ENCODE peak calls at places on chromosomes 13 and 19, in eight cellular contexts. D is IMR-90, Y is coronary artery, E is cardiac muscle cell, S is psoas muscle, O is lung, H is lower lobe of right lung, P is upper lobe of right lung. N is an unnamed sample.

GRCh38 chr13:96958286-96958891 is 35.9 kb downstream of the OXGR1 start:
- DNase-seq in H (no peak), Y (no peak), S (no peak), O (no peak), P (no peak), D (peak), E (peak), N (no peak)

GRCh38 chr19:10238172-10238783 is 7.1 kb upstream of the S1PR2 start:
- DNase-seq in P (peak), S (peak), H (peak), D (peak), E (peak), O (peak), Y (no peak), N (no peak)

GRCh38 chr19:21617740-21618339 is 112.4 kb downstream of the ZNF429 start:
- DNase-seq in H (no peak), E (no peak), O (no peak), S (no peak), D (no peak), Y (no peak), P (no peak), N (no peak)

GRCh38 chr19:7988307-7988706 is 17.1 kb downstream of the ELAVL1 start:
- DNase-seq in H (no peak), E (no peak), Y (no peak), D (no peak), O (no peak), P (no peak), S (no peak), N (no peak)

GRCh38 chr19:18434411-18435184 is 3.3 kb downstream of the ISYNA1 start:
- DNase-seq in Y (no peak), D (no peak), H (no peak), O (no peak), P (no peak), E (no peak), S (no peak), N (no peak)

GRCh38 chr19:55112246-55112780 is 5.1 kb downstream of the PPP1R12C start:
- DNase-seq in D (no peak), H (no peak), Y (no peak), O (no peak), S (no peak), P (no peak), E (no peak), N (no peak)

GRCh38 chr13:30792257-30793000 is 57.1 kb downstream of the ALOX5AP start:
- DNase-seq in Y (no peak), P (peak), O (peak), H (peak), D (peak), S (peak), E (peak), N (peak)

GRCh38 chr19:51084505-51084904 is 1.8 kb upstream of the KLK14 start:
- DNase-seq in Y (no peak), H (no peak), E (no peak), S (no peak), D (no peak), O (no peak), P (peak), N (no peak)

GRCh38 chr13:113982296-113982661 is 8.4 kb upstream of the C13orf46 start:
- DNase-seq in E (no peak), D (no peak), H (peak), S (peak), P (peak), O (no peak), Y (no peak), N (no peak)

GRCh38 chr19:55032170-55032569 is 5.9 kb downstream of the GP6 start:
- DNase-seq in E (no peak), O (no peak), S (no peak), Y (no peak), P (peak), D (no peak), H (no peak), N (no peak)

GRCh38 chr13:35157143-35157755 is 215.2 kb downstream of the NBEA start:
- DNase-seq in E (peak), H (no peak), O (peak), Y (no peak), P (no peak), S (no peak), D (peak), N (peak)

GRCh38 chr13:51806571-51806970 is 2.6 kb upstream of the DHRS12 start:
- DNase-seq in P (no peak), S (no peak), H (no peak), O (no peak), E (peak), D (peak), Y (no peak), N (no peak)

GRCh38 chr13:44576396-44577235 is 486 bp upstream of the TSC22D1 start:
- DNase-seq in P (peak), S (peak), D (no peak), E (no peak), H (peak), O (no peak), Y (no peak), N (peak)

GRCh38 chr13:62432906-62433305 is 1017.3 kb upstream of the PCDH20 start:
- DNase-seq in D (no peak), Y (no peak), E (no peak), O (no peak), S (no peak), H (no peak), P (no peak), N (no peak)

GRCh38 chr19:35642312-35642711 is 767 bp downstream of the ETV2 start:
- DNase-seq in Y (no peak), S (no peak), D (no peak), E (no peak), H (no peak), O (no peak), P (no peak), N (no peak)

GRCh38 chr19:47231215-47232054 is 436 bp upstream of the BBC3 start:
- DNase-seq in Y (peak), H (peak), D (peak), P (peak), S (peak), E (peak), O (peak), N (peak)

GRCh38 chr13:33263976-33264619 is 21.5 kb downstream of the STARD13 start:
- DNase-seq in P (no peak), E (no peak), O (no peak), Y (no peak), H (no peak), S (no peak), D (no peak), N (no peak)

GRCh38 chr13:32881074-32881791 is 135.0 kb upstream of the KL start:
- DNase-seq in Y (no peak), O (no peak), H (no peak), E (peak), S (no peak), P (no peak), D (peak), N (no peak)

GRCh38 chr13:113152894-113153809 is 5.3 kb upstream of the PROZ start:
- DNase-seq in P (peak), S (peak), H (peak), D (no peak), Y (peak), O (peak), E (peak), N (peak)

GRCh38 chr19:9644472-9644871 is 23.4 kb upstream of the ZNF561 start:
- DNase-seq in H (no peak), E (no peak), S (no peak), P (no peak), D (no peak), O (no peak), Y (no peak), N (peak)

GRCh38 chr19:40465025-40465780 is at the start of gene BLVRB:
- DNase-seq in O (no peak), S (no peak), D (peak), Y (no peak), E (peak), P (no peak), H (no peak), N (no peak)

GRCh38 chr13:77031869-77032268 is 4.9 kb upstream of the FBXL3 start:
- DNase-seq in O (no peak), Y (no peak), E (no peak), P (no peak), S (no peak), D (no peak), H (no peak), N (peak)

GRCh38 chr13:53839461-53839860 is 810.8 kb downstream of the OLFM4 start:
- DNase-seq in E (no peak), O (no peak), D (no peak), H (no peak), Y (no peak), P (no peak), S (no peak), N (no peak)

GRCh38 chr13:46593403-46593802 is 40.4 kb downstream of the LRCH1 start:
- DNase-seq in O (no peak), S (no peak), H (no peak), E (no peak), P (no peak), D (no peak), Y (no peak), N (no peak)

GRCh38 chr19:16890461-16891184 is 1.8 kb downstream of the F2RL3 start:
- DNase-seq in P (no peak), D (no peak), O (no peak), E (no peak), Y (no peak), H (no peak), S (no peak), N (no peak)

GRCh38 chr19:1855828-1856255 is 7.5 kb downstream of the KLF16 start:
- DNase-seq in O (no peak), P (no peak), E (no peak), Y (no peak), H (no peak), S (no peak), D (peak), N (no peak)

GRCh38 chr13:27704681-27705080 is 83.0 kb downstream of the POLR1D start:
- DNase-seq in E (no peak), H (no peak), O (no peak), P (no peak), S (no peak), Y (no peak), D (no peak), N (no peak)

GRCh38 chr13:43783820-43784219 is 3.0 kb downstream of the ENOX1 start:
- DNase-seq in S (no peak), H (no peak), E (peak), Y (no peak), D (peak), O (no peak), P (no peak), N (no peak)

GRCh38 chr13:22168437-22168836 is 497.6 kb downstream of the FGF9 start:
- DNase-seq in P (no peak), E (no peak), Y (no peak), H (no peak), O (no peak), D (no peak), S (no peak), N (no peak)

GRCh38 chr13:79037197-79037596 is 368.9 kb downstream of the RBM26 start:
- DNase-seq in S (no peak), E (no peak), P (no peak), O (no peak), Y (no peak), H (no peak), D (no peak), N (no peak)
- TF ChIP-seq CTCF in S (no peak), E (no peak), P (no peak), O (no peak), Y (no peak), H (no peak), D (no peak), N (no peak)

GRCh38 chr13:40772765-40773473 is 1.9 kb upstream of the MRPS31 start:
- DNase-seq in Y (no peak), H (no peak), S (no peak), O (no peak), D (no peak), P (no peak), E (no peak), N (no peak)

GRCh38 chr13:40765602-40766001 is 5.4 kb downstream of the MRPS31 start:
- DNase-seq in E (no peak), H (no peak), D (no peak), P (no peak), Y (no peak), O (no peak), S (no peak), N (no peak)

GRCh38 chr13:40770934-40771618 is at the start of gene MRPS31:
- DNase-seq in Y (peak), O (peak), H (peak), D (peak), S (peak), P (peak), E (peak), N (peak)

GRCh38 chr13:40770609-40770933 is 419 bp downstream of the MRPS31 start:
- DNase-seq in P (no peak), D (no peak), O (no peak), E (no peak), H (no peak), S (no peak), Y (no peak), N (no peak)

GRCh38 chr13:40769970-40770369 is 1.0 kb downstream of the MRPS31 start:
- DNase-seq in O (no peak), D (no peak), E (no peak), P (no peak), Y (no peak), S (no peak), H (no peak), N (no peak)
- H3K27ac ChIP-seq in O (no peak), D (no peak), E (no peak), P (peak), Y (peak), S (peak), H (peak), N (no peak)

DNA sequence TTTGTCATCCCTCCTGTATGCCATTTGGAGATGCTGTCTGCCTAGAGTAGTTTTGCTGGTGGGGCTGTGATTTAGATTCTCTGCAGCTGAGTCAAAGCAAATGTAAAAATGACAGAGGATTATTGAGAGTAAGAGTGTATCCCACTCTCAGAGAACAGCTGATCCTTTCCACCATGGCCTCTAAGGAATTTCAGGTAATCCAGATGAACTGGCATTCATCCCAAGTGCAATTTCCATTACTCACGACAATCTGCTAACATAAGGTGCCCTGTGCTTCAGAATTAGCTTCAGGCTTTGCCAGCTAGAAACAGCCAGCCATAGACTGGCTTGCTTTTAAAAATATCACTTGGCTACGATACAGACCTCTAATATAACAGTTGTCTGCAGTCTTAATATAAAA is 16.9 kb downstream of the PABPC3 start:
- DNase-seq in P (no peak), H (no peak), O (no peak), D (no peak), Y (no peak), S (no peak), E (no peak), N (peak)
- H3K4me3 ChIP-seq in P (no peak), H (no peak), O (no peak), D (no peak), Y (no peak), S (no peak), E (no peak), N (no peak)

DNA sequence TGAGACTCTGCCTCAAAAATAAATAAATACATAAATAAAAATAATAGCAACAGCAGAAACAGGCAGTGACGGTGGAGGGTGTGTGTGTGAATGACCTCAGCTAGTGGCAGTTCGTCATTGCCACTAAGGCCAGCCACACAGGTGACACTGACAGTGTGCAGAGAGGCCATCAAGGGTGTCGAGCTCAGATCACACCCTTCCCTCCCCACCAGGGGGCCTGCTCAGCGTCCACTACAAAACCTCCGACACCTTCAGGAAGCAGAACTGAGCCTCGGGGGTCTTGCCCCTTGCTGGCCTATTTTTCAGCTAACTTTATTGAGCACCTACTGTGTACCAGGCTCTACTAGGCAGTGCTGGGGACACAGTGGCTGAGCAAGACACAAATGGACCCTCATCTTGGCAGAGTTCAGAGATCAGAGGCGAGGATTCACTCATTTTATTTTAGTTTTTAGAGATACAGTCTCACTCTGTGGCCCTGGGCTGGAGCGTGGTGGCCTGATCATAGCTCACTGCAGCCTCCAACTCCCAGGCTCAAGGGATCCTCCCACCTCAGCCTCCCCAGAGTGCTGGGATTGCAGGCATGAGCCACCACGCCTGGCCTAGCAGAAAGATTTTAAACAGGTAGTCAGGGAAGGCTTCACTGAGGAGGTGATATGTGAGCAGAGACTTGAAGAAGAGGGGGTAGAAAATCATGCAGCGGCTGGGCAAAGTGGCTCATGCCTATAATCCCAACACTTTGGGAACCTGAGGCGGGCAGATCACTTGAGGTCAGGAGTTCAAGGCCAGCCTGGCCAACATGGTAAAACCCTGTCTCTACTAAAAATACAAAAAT is 30.3 kb upstream of the SEMA6B start:
- DNase-seq in D (no peak), S (no peak), H (no peak), E (no peak), O (no peak), Y (no peak), P (no peak), N (peak)
- TF ChIP-seq CTCF in D (peak), S (peak), H (peak), E (peak), O (no peak), Y (no peak), P (peak), N (peak)

GRCh38 chr19:42110658-42111057 is 21.6 kb downstream of the POU2F2 start:
- DNase-seq in O (no peak), E (no peak), P (no peak), H (no peak), Y (no peak), D (no peak), S (no peak), N (no peak)

GRCh38 chr19:42111384-42111783 is 20.9 kb downstream of the POU2F2 start:
- DNase-seq in Y (no peak), O (no peak), P (no peak), E (peak), H (no peak), D (peak), S (no peak), N (no peak)

GRCh38 chr19:42113641-42114348 is 18.5 kb downstream of the POU2F2 start:
- DNase-seq in E (peak), Y (no peak), O (no peak), H (no peak), D (peak), S (peak), P (no peak), N (peak)

GRCh38 chr19:42109896-42110295 is 22.4 kb downstream of the POU2F2 start:
- DNase-seq in O (no peak), E (no peak), Y (no peak), S (no peak), P (no peak), D (no peak), H (no peak), N (no peak)

GRCh38 chr19:42111811-42112210 is 20.4 kb downstream of the POU2F2 start:
- DNase-seq in H (no peak), O (no peak), Y (no peak), D (peak), S (no peak), P (no peak), E (no peak), N (no peak)
- H3K27ac ChIP-seq in H (no peak), O (no peak), Y (no peak), D (peak), S (no peak), P (no peak), E (no peak), N (no peak)

GRCh38 chr13:64087624-64088023 is 2672.0 kb upstream of the PCDH20 start:
- DNase-seq in Y (no peak), E (no peak), S (no peak), P (no peak), O (no peak), H (no peak), D (no peak), N (no peak)
- H3K4me3 ChIP-seq in Y (no peak), E (no peak), S (no peak), P (no peak), O (no peak), H (no peak), D (no peak), N (no peak)